ENCODE peak calls at places on chromosomes 5 and 9, in eight cellular contexts. Q, C, S, I, T, O, G and K are unnamed samples.

GRCh38 chr5:158840193-158840592 is 259.5 kb downstream of the EBF1 start:
- DNase-seq in I (no peak), Q (no peak), S (no peak), O (no peak), G (no peak), C (no peak), T (no peak), K (no peak)

GRCh38 chr9:96187108-96187695 is 114.8 kb downstream of the HSD17B3 start:
- DNase-seq in I (peak; percentile 82), Q (peak; percentile 57), T (no peak), O (no peak), C (no peak), S (no peak), G (no peak), K (peak; percentile 21)

GRCh38 chr9:116499986-116500871 is 186.9 kb upstream of the TRIM32 start:
- DNase-seq in Q (no peak), G (no peak), T (no peak), I (no peak), C (no peak), S (no peak), O (no peak), K (no peak)

GRCh38 chr9:125405938-125406811 is 144.5 kb downstream of the GAPVD1 start:
- DNase-seq in G (no peak), O (no peak), S (no peak), T (no peak), I (no peak), C (no peak), Q (no peak), K (no peak)

GRCh38 chr5:74641014-74641777 is 668 bp upstream of the ENC1 start:
- DNase-seq in S (peak; percentile 55), O (peak; percentile 56), I (peak; percentile 92), T (no peak), G (peak; percentile 52), C (peak; percentile 20), Q (peak; percentile 80), K (peak; percentile 89)

GRCh38 chr5:56289602-56289987 is 56.5 kb upstream of the ANKRD55 start:
- DNase-seq in S (no peak), C (no peak), G (no peak), T (no peak), Q (no peak), O (no peak), I (no peak), K (no peak)

GRCh38 chr5:32708949-32709348 is 2.2 kb upstream of the NPR3 start:
- DNase-seq in O (no peak), Q (peak; percentile 43), I (no peak), G (no peak), C (no peak), T (no peak), S (no peak), K (peak; percentile 13)

GRCh38 chr9:17422994-17423680 is 155.7 kb upstream of the SH3GL2 start:
- DNase-seq in O (no peak), I (peak; percentile 41), Q (no peak), S (peak; percentile 19), G (no peak), T (no peak), C (no peak), K (no peak)

GRCh38 chr5:147169399-147169798 is 65.4 kb upstream of the STK32A start:
- DNase-seq in S (no peak), C (no peak), O (no peak), T (no peak), G (no peak), I (no peak), Q (no peak), K (no peak)

GRCh38 chr5:113147088-113147487 is 170.5 kb downstream of the DCP2 start:
- DNase-seq in S (no peak), G (no peak), T (no peak), O (peak; percentile 76), C (no peak), I (no peak), Q (no peak), K (no peak)

GRCh38 chr9:122015165-122015821 is 77.8 kb downstream of the TTLL11 start:
- DNase-seq in O (no peak), T (no peak), C (no peak), G (no peak), I (no peak), Q (no peak), S (no peak), K (no peak)

GRCh38 chr5:86605881-86606280 is 11.9 kb upstream of the COX7C start:
- DNase-seq in Q (no peak), C (no peak), I (no peak), S (no peak), T (no peak), O (no peak), G (no peak), K (no peak)

GRCh38 chr9:77807295-77807694 is 159.2 kb upstream of the GNA14 start:
- DNase-seq in T (no peak), G (no peak), Q (no peak), S (no peak), O (peak; percentile 43), I (no peak), C (no peak), K (no peak)

GRCh38 chr9:113957778-113958430 is 81.8 kb downstream of the ZNF618 start:
- DNase-seq in G (no peak), I (peak; percentile 56), T (no peak), S (no peak), Q (no peak), C (no peak), O (peak; percentile 86), K (no peak)

GRCh38 chr5:87413116-87413645 is 451 bp upstream of the CCNH start:
- DNase-seq in O (no peak), G (no peak), I (no peak), C (no peak), Q (no peak), T (no peak), S (peak; percentile 36), K (no peak)

GRCh38 chr5:116930628-116931027 is 356.0 kb upstream of the SEMA6A start:
- DNase-seq in O (no peak), C (no peak), G (no peak), Q (no peak), S (no peak), I (no peak), T (no peak), K (no peak)

GRCh38 chr9:133238851-133239532 is 29.9 kb upstream of the OBP2B start:
- DNase-seq in O (no peak), C (no peak), S (no peak), T (peak; percentile 40), I (peak; percentile 89), Q (peak; percentile 97), G (no peak), K (peak; percentile 89)